ENCODE peak calls at places on chromosomes 5 and 9, in six cellular contexts. R is astrocyte; I is ovary; U is neuronal stem cell; L is naive thymus-derived CD4-positive, alpha-beta T cell; O is NT2/D1. S is an unnamed sample. For H3K9me3, the result is how much of the 10 kb centered on the place peaks cover.

GRCh38 chr9:124477211-124478013 is 27.2 kb downstream of the ADGRD2 start:
- DNase-seq in I (no peak), O (no peak), R (no peak), U (peak), L (no peak), S (no peak)

GRCh38 chr9:112337547-112337946 is 4.1 kb upstream of the PTBP3 start:
- DNase-seq in O (no peak), R (no peak), L (no peak), I (no peak), U (no peak), S (no peak)

GRCh38 chr9:133234577-133235322 is 25.7 kb upstream of the OBP2B start:
- DNase-seq in O (no peak), R (no peak), L (no peak), U (no peak), I (no peak), S (no peak)

GRCh38 chr9:116087751-116088194 is 65.8 kb upstream of the PAPPA start:
- DNase-seq in L (no peak), U (no peak), R (peak), O (no peak), I (no peak), S (no peak)

GRCh38 chr9:79686381-79687130 is 114.8 kb downstream of the TLE4 start:
- DNase-seq in I (no peak), L (no peak), R (peak), O (no peak), U (no peak), S (no peak)

GRCh38 chr5:160837211-160837610 is 14.8 kb downstream of the ATP10B start:
- DNase-seq in I (no peak), O (no peak), L (no peak), U (no peak), R (no peak), S (no peak)

GRCh38 chr5:168829044-168829443 is 249.9 kb upstream of the PANK3 start:
- DNase-seq in L (no peak), I (no peak), R (no peak), U (no peak), O (no peak), S (no peak)

GRCh38 chr9:76603448-76603895 is 144.5 kb downstream of the GCNT1 start:
- DNase-seq in R (peak), L (no peak), U (no peak), I (no peak), O (no peak), S (no peak)

GRCh38 chr9:129407905-129408452 is 212.9 kb downstream of the C9orf50 start:
- DNase-seq in R (no peak), L (no peak), O (no peak), I (no peak), U (no peak), S (no peak)

GRCh38 chr9:694499-695154 is 146.9 kb upstream of the DMRT1 start:
- DNase-seq in L (no peak), I (no peak), U (no peak), R (peak), O (no peak), S (no peak)

GRCh38 chr9:127809562-127810377 is 7.1 kb downstream of the FPGS start:
- DNase-seq in I (peak), O (no peak), L (no peak), U (peak), R (no peak), S (no peak)

GRCh38 chr5:71865202-71865601 is 146.1 kb downstream of the CARTPT start:
- DNase-seq in L (no peak), O (no peak), I (no peak), R (peak), U (no peak), S (no peak)

DNA sequence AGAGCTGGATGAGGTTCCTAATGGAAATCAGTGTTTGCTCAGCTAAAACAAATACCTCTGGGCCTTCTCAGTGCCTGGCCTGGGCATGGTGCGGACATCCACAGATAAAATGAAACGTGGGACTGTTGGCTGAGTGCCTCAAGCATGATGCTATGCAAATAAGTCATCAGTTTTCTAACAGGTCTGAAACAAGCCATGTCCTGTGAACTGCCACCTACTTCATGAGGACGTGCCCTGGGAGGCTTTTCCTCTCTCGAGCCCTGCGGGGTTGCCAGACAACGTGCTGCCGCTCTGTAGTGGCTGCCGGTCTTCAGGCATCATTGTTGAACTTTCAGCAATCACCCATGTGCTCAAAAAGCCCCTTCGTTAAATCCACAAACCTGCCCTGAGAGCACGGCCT is 240.4 kb upstream of the IRX2 start:
- DNase-seq in O (no peak), U (no peak), I (no peak), R (no peak), L (no peak), S (no peak)
- H3K9me3 ChIP-seq in O (under half), U (under half), I (under half), R (under half), L (under half), S (under half)

GRCh38 chr5:2375291-2375690 is 376.2 kb downstream of the IRX2 start:
- DNase-seq in R (no peak), U (no peak), I (no peak), O (no peak), L (no peak), S (no peak)

GRCh38 chr5:2374703-2375102 is 376.8 kb downstream of the IRX2 start:
- DNase-seq in O (no peak), R (no peak), I (no peak), U (no peak), L (no peak), S (no peak)

GRCh38 chr5:2375796-2376195 is 375.7 kb downstream of the IRX2 start:
- DNase-seq in L (no peak), O (no peak), I (no peak), R (no peak), U (no peak), S (no peak)

GRCh38 chr5:2371419-2371710 is 380.1 kb downstream of the IRX2 start:
- DNase-seq in O (no peak), L (no peak), U (no peak), I (no peak), R (no peak), S (no peak)

GRCh38 chr5:2373631-2374030 is 377.8 kb downstream of the IRX2 start:
- DNase-seq in O (no peak), L (no peak), R (no peak), I (no peak), U (no peak), S (no peak)
- H3K9me3 ChIP-seq in O (under half), L (under half), R (under half), I (under half), U (under half), S (under half)

GRCh38 chr5:102290004-102290403 is 6.1 kb downstream of the SLCO4C1 start:
- DNase-seq in I (no peak), L (no peak), R (no peak), O (no peak), U (no peak), S (no peak)

GRCh38 chr5:102294996-102295395 is 1.1 kb downstream of the SLCO4C1 start:
- DNase-seq in L (no peak), O (no peak), I (no peak), R (no peak), U (no peak), S (no peak)

GRCh38 chr5:102286465-102286864 is 9.6 kb downstream of the SLCO4C1 start:
- DNase-seq in U (no peak), L (no peak), O (no peak), I (no peak), R (no peak), S (no peak)

GRCh38 chr5:102288630-102289029 is 7.5 kb downstream of the SLCO4C1 start:
- DNase-seq in L (no peak), O (no peak), I (no peak), U (no peak), R (no peak), S (no peak)

DNA sequence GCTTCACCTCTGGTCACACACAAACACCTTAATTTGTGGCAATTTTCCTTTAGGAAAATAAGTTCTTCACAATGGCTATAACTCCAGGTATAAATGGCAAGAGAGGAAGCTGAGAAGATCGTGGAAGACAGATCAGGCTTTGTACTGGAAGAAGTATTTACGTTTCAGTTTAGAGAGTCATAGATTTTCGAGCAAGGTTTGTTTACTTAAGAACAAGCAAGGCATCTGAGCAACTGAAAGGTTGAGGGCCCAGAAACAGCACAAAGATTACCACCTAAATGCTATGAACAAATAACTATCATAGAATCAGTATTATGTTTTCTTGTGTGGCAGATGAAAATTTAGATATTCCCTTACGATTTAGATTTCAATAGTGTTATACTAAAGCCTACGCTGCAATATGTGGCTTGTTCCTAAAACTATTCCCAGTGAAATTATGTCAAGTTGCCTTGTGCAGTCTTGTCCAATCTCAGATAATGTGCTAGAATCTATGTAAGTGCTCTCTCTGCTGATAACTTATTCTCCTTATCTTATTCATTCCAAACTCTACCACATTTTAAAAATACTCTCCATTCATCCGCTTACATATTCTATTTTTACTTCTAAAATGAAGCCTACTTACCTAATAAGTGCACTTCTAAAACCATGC is 6.7 kb downstream of the SLCO4C1 start:
- DNase-seq in U (no peak), L (no peak), R (no peak), O (no peak), I (no peak), S (no peak)
- H3K9me3 ChIP-seq in U (under half), L (under half), R (under half), O (under half), I (under half), S (under half)

GRCh38 chr5:12614608-12615007 is 710.4 kb upstream of the CTNND2 start:
- DNase-seq in O (no peak), L (no peak), R (no peak), U (no peak), I (no peak), S (no peak)

GRCh38 chr5:12611132-12611531 is 706.9 kb upstream of the CTNND2 start:
- DNase-seq in L (no peak), I (no peak), R (no peak), O (no peak), U (no peak), S (no peak)

GRCh38 chr5:12616093-12616492 is 711.8 kb upstream of the CTNND2 start:
- DNase-seq in U (no peak), O (no peak), R (no peak), I (no peak), L (no peak), S (no peak)

GRCh38 chr5:12615141-12615820 is 711.0 kb upstream of the CTNND2 start:
- DNase-seq in O (no peak), I (no peak), U (no peak), L (no peak), R (peak), S (no peak)
- H3K9me3 ChIP-seq in O (under half), I (under half), U (under half), L (under half), R (under half), S (under half)

GRCh38 chr5:88895681-88896501 is 12.9 kb upstream of the MEF2C start:
- DNase-seq in I (no peak), R (no peak), U (no peak), L (no peak), O (no peak), S (no peak)
- H3K9me3 ChIP-seq in I (under half), R (under half), U (under half), L (under half), O (under half), S (under half)

DNA sequence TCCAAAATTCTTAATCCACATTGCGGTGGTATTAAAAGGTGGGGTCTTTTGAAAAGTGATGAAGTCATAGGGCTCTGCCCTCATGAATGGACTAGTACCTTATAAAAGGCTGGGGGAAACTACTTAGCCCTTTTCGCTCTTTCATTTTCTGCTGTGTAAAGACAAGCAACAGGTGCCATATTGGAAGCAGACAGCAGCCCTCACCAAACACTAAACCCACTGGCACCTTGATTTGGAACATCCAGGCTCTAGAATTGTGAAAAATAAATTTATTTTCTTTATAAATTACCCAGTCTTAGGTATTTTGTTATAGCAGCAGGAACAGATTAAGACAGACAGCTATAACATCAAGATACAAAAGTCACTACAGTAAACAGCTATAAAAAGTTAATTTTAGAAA is 12.8 kb downstream of the PJA2 start:
- DNase-seq in U (no peak), R (no peak), O (no peak), I (no peak), L (no peak), S (no peak)
- H3K9me3 ChIP-seq in U (under half), R (under half), O (under half), I (under half), L (under half), S (under half)

GRCh38 chr9:96758845-96759673 is 18.8 kb downstream of the ZNF510 start:
- DNase-seq in U (no peak), R (peak), O (no peak), I (no peak), L (no peak), S (no peak)
- H3K9me3 ChIP-seq in U (half or more), R (half or more), O (half or more), I (under half), L (half or more), S (half or more)

GRCh38 chr5:4254736-4255135 is 659.1 kb downstream of the IRX1 start:
- DNase-seq in I (no peak), L (no peak), U (no peak), R (no peak), O (no peak), S (no peak)
- H3K9me3 ChIP-seq in I (under half), L (under half), U (under half), R (under half), O (under half), S (under half)

GRCh38 chr5:179132586-179133355 is 72.6 kb downstream of the ZNF354C start:
- DNase-seq in U (no peak), R (no peak), O (no peak), I (no peak), L (no peak), S (no peak)
- H3K9me3 ChIP-seq in U (under half), R (under half), O (under half), I (under half), L (under half), S (under half)

DNA sequence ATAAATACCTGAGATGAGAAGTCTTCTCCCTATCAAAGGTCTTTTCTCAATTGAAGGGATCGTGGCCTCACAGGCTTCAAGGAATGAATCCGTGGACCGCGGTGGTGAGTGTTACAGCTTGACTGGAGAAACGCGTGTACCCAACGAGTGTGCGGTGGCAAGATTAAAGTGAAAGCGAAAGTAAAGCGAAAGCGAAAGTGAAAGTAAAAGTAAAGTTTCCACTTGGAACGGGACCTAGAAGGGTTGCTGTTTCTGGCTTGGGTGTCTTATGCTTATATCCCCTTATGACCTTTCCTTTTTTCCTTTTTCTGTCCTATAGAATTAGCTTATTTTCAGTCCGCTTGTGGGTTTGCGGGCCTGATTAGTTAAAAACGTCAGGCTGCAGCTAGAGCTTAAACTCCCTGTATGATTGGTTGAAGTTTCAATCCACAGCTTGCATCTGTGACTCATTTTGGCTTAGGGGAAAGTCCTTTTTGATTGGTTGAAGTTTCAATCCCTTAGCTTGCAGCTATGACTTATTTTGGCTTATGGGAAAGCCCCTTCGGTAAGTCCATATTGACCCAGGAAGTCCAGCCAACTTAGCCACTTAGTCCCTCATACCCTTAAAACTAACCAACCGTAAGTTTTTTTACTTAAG is 924.3 kb upstream of the CDH10 start:
- DNase-seq in I (no peak), L (peak), R (no peak), U (no peak), O (no peak), S (peak)
- H3K9me3 ChIP-seq in I (under half), L (under half), R (under half), U (under half), O (under half), S (under half)

S was measured in CD4-positive, alpha-beta memory T cell.